ENCODE peak calls at places on chromosomes 3 and 15, in seven cellular contexts. T is pancreas, U is pulmonary artery endothelial cell, L is left ventricle myocardium superior, M is GM12865, P is OCI-LY7, Y is GM23338. J is an unnamed sample.

GRCh38 chr3:16318216-16318615 is 53.2 kb downstream of the OXNAD1 start:
- DNase-seq in T (no peak), U (no peak), L (no peak), M (no peak), P (no peak), Y (no peak), J (peak; percentile 80)

GRCh38 chr15:51853987-51854386 is 24.5 kb downstream of the TMOD3 start:
- DNase-seq in T (no peak), U (no peak), L (no peak), M (no peak), P (no peak), Y (no peak), J (no peak)

GRCh38 chr3:13480340-13481318 is 523 bp downstream of the HDAC11 start:
- DNase-seq in T (peak; percentile 82), U (no peak), L (no peak), M (peak; percentile 11), P (peak; percentile 14), Y (peak; percentile 66), J (no peak)

GRCh38 chr15:31993062-31993461 is 37.3 kb upstream of the CHRNA7 start:
- DNase-seq in T (no peak), U (no peak), L (no peak), M (no peak), P (no peak), Y (no peak), J (no peak)

GRCh38 chr3:183122257-183122932 is 23.1 kb upstream of the MCCC1 start:
- DNase-seq in T (no peak), U (peak; percentile 85), L (no peak), M (peak; percentile 55), P (peak; percentile 70), Y (peak; percentile 73), J (peak; percentile 38)

GRCh38 chr15:63968700-63969099 is 77.6 kb downstream of the DAPK2 start:
- DNase-seq in T (no peak), U (no peak), L (no peak), M (no peak), P (no peak), Y (no peak), J (no peak)

GRCh38 chr15:89299896-89300295 is 34.7 kb downstream of the POLG start:
- DNase-seq in T (no peak), U (no peak), L (no peak), M (no peak), P (no peak), Y (no peak), J (no peak)

GRCh38 chr3:186361612-186362408 is at the start of gene DGKG:
- DNase-seq in T (peak; percentile 80), U (no peak), L (peak; percentile 86), M (peak; percentile 33), P (peak; percentile 1), Y (peak; percentile 54), J (peak; percentile 87)

GRCh38 chr3:123684636-123685035 is 99.8 kb upstream of the HACD2 start:
- DNase-seq in T (no peak), U (no peak), L (no peak), M (no peak), P (no peak), Y (no peak), J (no peak)

GRCh38 chr3:72818915-72819314 is 29.3 kb downstream of the SHQ1 start:
- DNase-seq in T (no peak), U (no peak), L (no peak), M (peak; percentile 59), P (no peak), Y (no peak), J (no peak)

GRCh38 chr3:87167634-87168456 is 59.3 kb upstream of the CHMP2B start:
- DNase-seq in T (no peak), U (no peak), L (no peak), M (peak; percentile 61), P (peak; percentile 46), Y (peak; percentile 71), J (peak; percentile 9)

GRCh38 chr3:61627768-61628185 is 66.4 kb downstream of the PTPRG start:
- DNase-seq in T (no peak), U (no peak), L (no peak), M (no peak), P (no peak), Y (no peak), J (no peak)

GRCh38 chr3:157493627-157494550 is 9.3 kb downstream of the VEPH1 start:
- DNase-seq in T (no peak), U (peak; percentile 17), L (no peak), M (peak; percentile 35), P (peak; percentile 12), Y (peak; percentile 69), J (peak; percentile 50)

GRCh38 chr3:5122741-5123706 is 932 bp downstream of the ARL8B start:
- DNase-seq in T (no peak), U (no peak), L (no peak), M (peak; percentile 57), P (peak; percentile 36), Y (peak; percentile 79), J (peak; percentile 43)

GRCh38 chr3:131353016-131353877 is 28.3 kb upstream of the NUDT16 start:
- DNase-seq in T (no peak), U (no peak), L (no peak), M (no peak), P (peak; percentile 7), Y (no peak), J (no peak)

GRCh38 chr3:52317601-52318000 is 1.5 kb downstream of the DNAH1 start:
- DNase-seq in T (no peak), U (no peak), L (peak; percentile 77), M (peak; percentile 45), P (peak; percentile 70), Y (peak; percentile 94), J (no peak)

GRCh38 chr15:51312754-51313390 is 25.5 kb downstream of the CYP19A1 start:
- DNase-seq in T (no peak), U (no peak), L (no peak), M (no peak), P (no peak), Y (no peak), J (no peak)

GRCh38 chr15:59186501-59186900 is 20.1 kb upstream of the LDHAL6B start:
- DNase-seq in T (no peak), U (no peak), L (no peak), M (no peak), P (no peak), Y (no peak), J (no peak)